ENCODE peak calls at places on chromosomes 16 and 17, in five cellular contexts. J is CD8-positive, alpha-beta T cell; F is fibroblast of villous mesenchyme; N is stomach; D is Peyer's patch. S is an unnamed sample.
A peak's percentile ranks its signal among the peaks of the same experiment; 100 is the strongest.

GRCh38 chr16:86300746-86301480 is 209.4 kb upstream of the FOXF1 start:
- DNase-seq in J (no peak), F (peak; percentile 94), N (no peak), D (peak; percentile 49), S (no peak)

GRCh38 chr16:27273670-27274522 is 5.3 kb upstream of the NSMCE1 start:
- DNase-seq in J (no peak), F (no peak), N (no peak), D (no peak), S (peak; percentile 85)

GRCh38 chr17:43898446-43898845 is 8.9 kb downstream of the MPP2 start:
- DNase-seq in J (no peak), F (no peak), N (no peak), D (no peak), S (no peak)

GRCh38 chr16:71351558-71351901 is 7.0 kb upstream of the CALB2 start:
- DNase-seq in J (no peak), F (no peak), N (no peak), D (no peak), S (no peak)

GRCh38 chr17:12007466-12007865 is 10.2 kb upstream of the ZNF18 start:
- DNase-seq in J (no peak), F (no peak), N (no peak), D (no peak), S (no peak)

GRCh38 chr17:31548709-31549108 is 157.2 kb downstream of the RAB11FIP4 start:
- DNase-seq in J (no peak), F (no peak), N (no peak), D (no peak), S (no peak)

GRCh38 chr16:73396556-73396955 is 348.6 kb upstream of the ZFHX3 start:
- DNase-seq in J (no peak), F (no peak), N (no peak), D (no peak), S (peak; percentile 97)

GRCh38 chr16:12543700-12544476 is 259.8 kb downstream of the CPPED1 start:
- DNase-seq in J (no peak), F (no peak), N (no peak), D (no peak), S (no peak)

GRCh38 chr17:50265212-50265611 is 9.1 kb upstream of the TMEM92 start:
- DNase-seq in J (no peak), F (no peak), N (peak; percentile 85), D (no peak), S (no peak)

GRCh38 chr16:81883235-81883634 is 104.1 kb downstream of the PLCG2 start:
- DNase-seq in J (no peak), F (no peak), N (no peak), D (no peak), S (no peak)

GRCh38 chr17:41666708-41667279 is 21.9 kb upstream of the EIF1 start:
- DNase-seq in J (peak; percentile 86), F (peak; percentile 63), N (peak; percentile 88), D (peak; percentile 92), S (peak; percentile 66)

GRCh38 chr16:20271893-20272292 is 55.4 kb downstream of the GP2 start:
- DNase-seq in J (no peak), F (no peak), N (no peak), D (no peak), S (no peak)

GRCh38 chr17:70865993-70866804 is 696.9 kb downstream of the KCNJ2 start:
- DNase-seq in J (no peak), F (no peak), N (no peak), D (no peak), S (no peak)

GRCh38 chr17:36931697-36932382 is 5.4 kb upstream of the LHX1 start:
- DNase-seq in J (no peak), F (no peak), N (no peak), D (peak; percentile 47), S (no peak)

GRCh38 chr17:38777641-38778250 is 21.6 kb downstream of the PIP4K2B start:
- DNase-seq in J (no peak), F (no peak), N (no peak), D (no peak), S (no peak)

GRCh38 chr17:10177131-10177920 is 21.1 kb downstream of the GAS7 start:
- DNase-seq in J (no peak), F (no peak), N (no peak), D (no peak), S (no peak)

GRCh38 chr17:69501591-69502468 is 87.3 kb downstream of the MAP2K6 start:
- DNase-seq in J (no peak), F (peak; percentile 83), N (peak; percentile 49), D (peak; percentile 58), S (no peak)

GRCh38 chr16:3465301-3465700 is 21.8 kb downstream of the NAA60 start:
- DNase-seq in J (no peak), F (no peak), N (no peak), D (no peak), S (no peak)

GRCh38 chr17:82875418-82875856 is 35.6 kb upstream of the ZNF750 start:
- DNase-seq in J (no peak), F (no peak), N (peak; percentile 87), D (no peak), S (no peak)

GRCh38 chr17:10130733-10131132 is 67.7 kb downstream of the GAS7 start:
- DNase-seq in J (no peak), F (peak; percentile 60), N (no peak), D (no peak), S (no peak)

GRCh38 chr17:71548540-71549190 is 572.2 kb upstream of the SOX9 start:
- DNase-seq in J (no peak), F (no peak), N (no peak), D (no peak), S (no peak)

GRCh38 chr16:4381935-4382794 is 10.5 kb downstream of the VASN start:
- DNase-seq in J (no peak), F (no peak), N (no peak), D (no peak), S (no peak)

GRCh38 chr16:11624645-11625607 is 38.2 kb upstream of the LITAF start:
- DNase-seq in J (no peak), F (no peak), N (no peak), D (no peak), S (no peak)

GRCh38 chr16:81651758-81652718 is 127.1 kb upstream of the PLCG2 start:
- DNase-seq in J (no peak), F (no peak), N (no peak), D (no peak), S (no peak)

GRCh38 chr16:67170168-67170947 is at the start of gene NOL3:
- DNase-seq in J (no peak), F (peak; percentile 94), N (peak; percentile 84), D (peak; percentile 86), S (peak; percentile 49)

GRCh38 chr17:7223375-7223774 is 3.6 kb downstream of the ACADVL start:
- DNase-seq in J (no peak), F (no peak), N (no peak), D (no peak), S (no peak)

GRCh38 chr17:68518063-68518815 is 6.0 kb downstream of the PRKAR1A start:
- DNase-seq in J (no peak), F (no peak), N (no peak), D (no peak), S (no peak)

GRCh38 chr16:23333034-23333579 is 31.0 kb downstream of the SCNN1B start:
- DNase-seq in J (no peak), F (no peak), N (no peak), D (no peak), S (no peak)

GRCh38 chr16:31702796-31703195 is 170.8 kb upstream of the ZNF267 start:
- DNase-seq in J (no peak), F (no peak), N (no peak), D (no peak), S (no peak)
- H3K4me3 ChIP-seq in J (no peak overlapping the region), F (no peak overlapping the region), N (no peak overlapping the region), D (no peak overlapping the region), S (no peak overlapping the region)

DNA sequence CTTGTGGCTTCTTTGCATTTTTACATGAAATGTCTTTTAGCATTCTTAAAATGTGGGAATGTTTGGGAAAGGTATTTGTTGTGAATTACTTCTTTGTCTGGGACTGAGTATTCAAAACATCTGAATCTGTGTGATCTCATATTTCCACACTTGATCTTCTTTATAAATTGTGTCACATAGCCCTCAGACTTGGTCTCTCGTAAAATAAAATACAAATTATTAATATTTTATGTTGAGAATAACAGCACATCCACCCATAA is 81.9 kb downstream of the TUBD1 start:
- DNase-seq in J (no peak), F (peak; percentile 64), N (no peak), D (no peak), S (no peak)
- H3K4me3 ChIP-seq in J (no peak overlapping the region), F (no peak overlapping the region), N (no peak overlapping the region), D (no peak overlapping the region), S (no peak overlapping the region)

GRCh38 chr17:40327244-40327666 is 18.3 kb downstream of the RARA start:
- DNase-seq in J (no peak), F (no peak), N (no peak), D (no peak), S (no peak)
- H3K4me3 ChIP-seq in J (peak overlapping the region; percentile 51), F (no peak overlapping the region), N (no peak overlapping the region), D (no peak overlapping the region), S (no peak overlapping the region)

GRCh38 chr17:1494203-1494602 is 1.7 kb upstream of the MYO1C start:
- DNase-seq in J (no peak), F (no peak), N (no peak), D (no peak), S (no peak)

GRCh38 chr17:1494736-1495253 is 2.3 kb upstream of the MYO1C start:
- DNase-seq in J (no peak), F (no peak), N (no peak), D (no peak), S (no peak)

GRCh38 chr17:1492249-1493206 is at the start of gene MYO1C:
- DNase-seq in J (no peak), F (no peak), N (no peak), D (no peak), S (no peak)

GRCh38 chr17:1491406-1492248 is 859 bp downstream of the MYO1C start:
- DNase-seq in J (peak; percentile 37), F (peak; percentile 53), N (peak; percentile 78), D (peak; percentile 85), S (no peak)

GRCh38 chr17:1493291-1493980 is 950 bp upstream of the MYO1C start:
- DNase-seq in J (no peak), F (no peak), N (peak; percentile 53), D (peak; percentile 59), S (no peak)
- H3K4me3 ChIP-seq in J (no peak overlapping the region), F (no peak overlapping the region), N (no peak overlapping the region), D (no peak overlapping the region), S (no peak overlapping the region)

GRCh38 chr17:16989953-16990860 is 18.3 kb upstream of the TNFRSF13B start:
- DNase-seq in J (no peak), F (peak; percentile 41), N (no peak), D (no peak), S (no peak)
- H3K4me3 ChIP-seq in J (no peak overlapping the region), F (no peak overlapping the region), N (no peak overlapping the region), D (no peak overlapping the region), S (no peak overlapping the region)

GRCh38 chr17:18999911-19000310 is 4.7 kb downstream of the FAM83G start:
- DNase-seq in J (no peak), F (no peak), N (no peak), D (no peak), S (no peak)
- H3K4me3 ChIP-seq in J (no peak overlapping the region), F (no peak overlapping the region), N (no peak overlapping the region), D (no peak overlapping the region), S (no peak overlapping the region)

GRCh38 chr16:30585022-30585399 is 486 bp downstream of the ZNF785 start:
- DNase-seq in J (no peak), F (peak; percentile 18), N (no peak), D (no peak), S (no peak)
- H3K4me3 ChIP-seq in J (peak overlapping the region; percentile 78), F (peak overlapping the region; percentile 70), N (peak overlapping the region; percentile 83), D (peak overlapping the region; percentile 80), S (no peak overlapping the region)